ENCODE peak calls at places on chromosome X, in six cellular contexts. One of them, this sample, is unnamed.

GRCh38 chrX:13387656-13388421 is 68.0 kb upstream of the ATXN3L start:
- DNase-seq in right lobe of liver: no peak
- DNase-seq in psoas muscle: no peak
- DNase-seq in mesendoderm: no peak
- DNase-seq in fibroblast of lung: no peak
- DNase-seq in CD8-positive, alpha-beta memory T cell: no peak
- DNase-seq in this sample: no peak

GRCh38 chrX:55169782-55170181 is 50.4 kb upstream of the PAGE5 start:
- DNase-seq in right lobe of liver: no peak
- DNase-seq in psoas muscle: no peak
- DNase-seq in mesendoderm: no peak
- DNase-seq in fibroblast of lung: no peak
- DNase-seq in CD8-positive, alpha-beta memory T cell: no peak
- DNase-seq in this sample: no peak

GRCh38 chrX:70554081-70554480 is 109.4 kb downstream of the DLG3 start:
- DNase-seq in right lobe of liver: no peak
- DNase-seq in psoas muscle: no peak
- DNase-seq in mesendoderm: peak; percentile 5
- DNase-seq in fibroblast of lung: peak; percentile 64
- DNase-seq in CD8-positive, alpha-beta memory T cell: no peak
- DNase-seq in this sample: no peak

GRCh38 chrX:16825306-16826035 is 39.2 kb downstream of the TXLNG start:
- DNase-seq in right lobe of liver: no peak
- DNase-seq in psoas muscle: no peak
- DNase-seq in mesendoderm: no peak
- DNase-seq in fibroblast of lung: no peak
- DNase-seq in CD8-positive, alpha-beta memory T cell: no peak
- DNase-seq in this sample: no peak

GRCh38 chrX:108268434-108269080 is 169.7 kb downstream of the COL4A6 start:
- DNase-seq in right lobe of liver: no peak
- DNase-seq in psoas muscle: no peak
- DNase-seq in mesendoderm: no peak
- DNase-seq in fibroblast of lung: peak; percentile 12
- DNase-seq in CD8-positive, alpha-beta memory T cell: no peak
- DNase-seq in this sample: no peak

GRCh38 chrX:24380273-24381036 is 20.0 kb downstream of the SUPT20HL1 start:
- DNase-seq in right lobe of liver: no peak
- DNase-seq in psoas muscle: no peak
- DNase-seq in mesendoderm: no peak
- DNase-seq in fibroblast of lung: no peak
- DNase-seq in CD8-positive, alpha-beta memory T cell: no peak
- DNase-seq in this sample: no peak

GRCh38 chrX:43958529-43958928 is 14.7 kb downstream of the NDP start:
- DNase-seq in right lobe of liver: no peak
- DNase-seq in psoas muscle: no peak
- DNase-seq in mesendoderm: peak; percentile 86
- DNase-seq in fibroblast of lung: peak; percentile 88
- DNase-seq in CD8-positive, alpha-beta memory T cell: peak; percentile 35
- DNase-seq in this sample: no peak

GRCh38 chrX:130120746-130121504 is 10.6 kb upstream of the ELF4 start:
- DNase-seq in right lobe of liver: peak; percentile 72
- DNase-seq in psoas muscle: peak; percentile 86
- DNase-seq in mesendoderm: peak; percentile 80
- DNase-seq in fibroblast of lung: peak; percentile 82
- DNase-seq in CD8-positive, alpha-beta memory T cell: peak; percentile 77
- DNase-seq in this sample: peak; percentile 80

GRCh38 chrX:17160971-17161370 is 214.0 kb upstream of the NHS start:
- DNase-seq in right lobe of liver: no peak
- DNase-seq in psoas muscle: no peak
- DNase-seq in mesendoderm: peak; percentile 2
- DNase-seq in fibroblast of lung: no peak
- DNase-seq in CD8-positive, alpha-beta memory T cell: no peak
- DNase-seq in this sample: no peak

GRCh38 chrX:31435592-31435991 is 363.8 kb upstream of the FTHL17 start:
- DNase-seq in right lobe of liver: no peak
- DNase-seq in psoas muscle: no peak
- DNase-seq in mesendoderm: peak; percentile 95
- DNase-seq in fibroblast of lung: peak; percentile 17
- DNase-seq in CD8-positive, alpha-beta memory T cell: no peak
- DNase-seq in this sample: no peak

GRCh38 chrX:24799565-24799964 is 105.8 kb downstream of the POLA1 start:
- DNase-seq in right lobe of liver: no peak
- DNase-seq in psoas muscle: no peak
- DNase-seq in mesendoderm: no peak
- DNase-seq in fibroblast of lung: no peak
- DNase-seq in CD8-positive, alpha-beta memory T cell: no peak
- DNase-seq in this sample: no peak

GRCh38 chrX:84188320-84188834 is 378 bp upstream of the RPS6KA6 start:
- DNase-seq in right lobe of liver: peak; percentile 54
- DNase-seq in psoas muscle: peak; percentile 56
- DNase-seq in mesendoderm: peak; percentile 76
- DNase-seq in fibroblast of lung: peak; percentile 65
- DNase-seq in CD8-positive, alpha-beta memory T cell: no peak
- DNase-seq in this sample: peak; percentile 55

GRCh38 chrX:12770440-12770839 is 20.8 kb upstream of the PRPS2 start:
- DNase-seq in right lobe of liver: no peak
- DNase-seq in psoas muscle: no peak
- DNase-seq in mesendoderm: no peak
- DNase-seq in fibroblast of lung: peak; percentile 39
- DNase-seq in CD8-positive, alpha-beta memory T cell: no peak
- DNase-seq in this sample: no peak

DNA sequence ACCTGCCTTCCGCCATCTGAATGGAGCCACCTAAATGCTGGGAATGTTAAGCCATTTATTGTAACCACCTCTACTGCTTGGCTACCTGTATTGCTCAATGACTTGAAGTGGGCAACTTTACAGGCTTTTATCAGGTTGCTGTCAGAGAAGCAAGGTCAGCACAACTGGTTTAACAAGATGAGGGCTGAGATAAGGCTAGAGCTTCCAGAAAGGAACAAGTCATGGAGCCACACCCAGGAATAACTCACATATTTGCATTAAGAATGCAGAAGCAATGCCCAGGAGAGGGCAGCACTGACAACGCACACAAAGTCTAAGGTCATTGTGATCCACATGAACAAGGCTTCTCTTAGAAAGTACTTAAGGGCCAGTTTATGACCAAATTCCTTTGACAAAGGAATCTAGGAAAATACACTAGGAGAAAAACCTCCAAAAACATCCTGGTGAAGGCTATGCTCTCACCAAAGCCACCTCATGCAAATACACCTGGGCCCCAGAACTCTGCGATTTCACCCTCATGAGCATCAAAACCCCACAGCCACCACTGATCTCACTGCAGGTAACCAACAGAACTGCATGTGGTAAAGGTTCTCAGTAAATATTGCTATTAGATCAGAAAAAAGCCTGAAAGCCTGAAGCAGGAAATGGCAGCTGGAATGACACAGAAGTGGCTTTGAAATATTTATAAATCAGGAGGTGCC is 15.0 kb upstream of the STS start:
- DNase-seq in right lobe of liver: peak; percentile 48
- DNase-seq in psoas muscle: no peak
- DNase-seq in mesendoderm: peak; percentile 98
- DNase-seq in fibroblast of lung: peak; percentile 65
- DNase-seq in CD8-positive, alpha-beta memory T cell: peak; percentile 43
- DNase-seq in this sample: no peak
- H3K4me1 ChIP-seq in right lobe of liver: no peaks in the 10 kb centered on the region
- H3K4me1 ChIP-seq in psoas muscle: peaks cover 23% of the 10 kb centered on the region
- H3K4me1 ChIP-seq in mesendoderm: no peaks in the 10 kb centered on the region
- H3K4me1 ChIP-seq in fibroblast of lung: peaks cover 12% of the 10 kb centered on the region
- H3K4me1 ChIP-seq in CD8-positive, alpha-beta memory T cell: no peaks in the 10 kb centered on the region
- H3K4me1 ChIP-seq in this sample: no peaks in the 10 kb centered on the region

DNA sequence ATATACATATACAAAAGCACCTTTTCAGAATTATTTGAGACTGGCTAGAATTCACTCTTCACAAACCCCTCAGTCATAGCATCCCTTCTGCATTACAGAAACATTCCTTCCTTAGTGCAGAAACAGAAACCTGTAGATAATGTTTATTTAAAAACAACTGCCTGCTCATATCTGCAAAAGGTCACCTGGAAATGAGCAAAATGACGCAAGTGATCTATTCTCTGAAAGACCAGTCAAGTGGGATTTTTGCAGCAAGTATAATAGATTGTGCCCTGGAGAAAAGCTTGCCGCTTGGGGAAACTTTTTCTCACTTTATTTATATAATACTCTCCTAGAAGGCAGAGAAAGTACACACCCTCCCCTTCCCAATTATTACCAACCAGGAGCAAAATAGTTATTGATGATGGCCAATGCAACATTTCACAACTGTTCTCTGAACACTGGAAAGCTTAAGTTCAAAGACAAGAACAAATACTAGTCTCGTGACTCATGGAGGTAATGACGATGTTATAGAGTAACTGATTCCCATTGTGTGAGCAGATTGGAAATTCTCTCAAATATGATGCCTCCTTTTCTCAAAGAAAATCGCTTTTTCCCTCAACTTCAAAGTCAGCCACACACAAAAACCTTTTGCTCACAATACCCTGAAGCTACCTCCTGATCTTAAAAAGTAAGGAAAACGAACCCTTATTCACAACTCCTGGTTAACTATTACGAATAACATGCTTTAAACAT is 41.2 kb downstream of the MID1 start:
- DNase-seq in right lobe of liver: no peak
- DNase-seq in psoas muscle: no peak
- DNase-seq in mesendoderm: peak; percentile 19
- DNase-seq in fibroblast of lung: peak; percentile 73
- DNase-seq in CD8-positive, alpha-beta memory T cell: no peak
- DNase-seq in this sample: no peak
- H3K4me3 ChIP-seq in right lobe of liver: no peak overlapping the region
- H3K4me3 ChIP-seq in psoas muscle: no peak overlapping the region
- H3K4me3 ChIP-seq in mesendoderm: no peak overlapping the region
- H3K4me3 ChIP-seq in fibroblast of lung: no peak overlapping the region
- H3K4me3 ChIP-seq in CD8-positive, alpha-beta memory T cell: no peak overlapping the region
- H3K4me3 ChIP-seq in this sample: no peak overlapping the region

DNA sequence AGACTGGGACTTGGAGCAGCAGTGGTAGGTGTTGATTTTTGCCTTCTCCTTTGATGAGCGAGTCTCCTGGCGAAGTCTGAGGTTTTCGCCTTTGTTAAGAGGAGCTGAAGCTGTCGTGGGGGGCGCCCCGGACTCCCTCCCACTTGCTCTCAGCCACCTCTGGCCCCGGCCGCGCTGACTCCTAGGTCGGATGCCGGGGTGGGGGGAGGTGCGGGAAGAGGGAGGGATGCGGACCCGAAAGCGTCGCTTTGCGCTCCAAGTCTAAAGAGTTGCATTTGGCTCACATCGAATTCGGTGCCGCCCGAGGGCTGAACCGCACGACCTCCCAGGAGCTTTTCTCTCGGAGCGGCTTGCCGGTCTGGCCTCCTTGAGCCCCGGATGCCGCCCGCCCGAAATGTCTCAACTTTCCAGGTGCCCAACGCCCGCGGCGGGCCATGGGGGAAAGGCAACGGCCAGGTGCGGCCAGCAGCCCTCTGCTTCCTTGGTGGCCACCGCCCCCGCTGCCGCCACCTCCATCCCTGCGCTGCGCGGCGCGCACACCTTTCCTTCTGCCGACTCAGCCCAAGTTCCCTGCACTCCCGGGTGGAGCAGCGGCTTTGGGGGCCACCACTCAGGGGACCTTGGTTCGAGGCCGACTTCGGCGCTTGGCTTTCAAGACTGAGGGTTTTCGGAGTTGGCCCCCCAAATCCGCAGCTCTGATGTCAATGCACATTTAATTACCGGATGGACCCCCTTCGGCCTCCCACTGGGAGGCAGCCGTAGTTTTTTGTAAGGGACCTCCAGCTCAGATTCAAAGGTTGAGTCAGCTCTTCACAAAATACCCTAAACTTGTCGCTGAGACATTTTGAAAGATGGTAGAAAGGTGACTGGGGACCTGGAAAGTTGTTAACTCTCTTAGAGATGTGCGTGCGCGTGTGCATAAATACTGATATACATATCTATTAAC is 977 bp downstream of the AFF2 start:
- DNase-seq in right lobe of liver: no peak
- DNase-seq in psoas muscle: peak; percentile 45
- DNase-seq in mesendoderm: peak; percentile 54
- DNase-seq in fibroblast of lung: no peak
- DNase-seq in CD8-positive, alpha-beta memory T cell: peak; percentile 35
- DNase-seq in this sample: no peak
- H3K4me1 ChIP-seq in right lobe of liver: no peaks in the 10 kb centered on the region
- H3K4me1 ChIP-seq in psoas muscle: no peaks in the 10 kb centered on the region
- H3K4me1 ChIP-seq in mesendoderm: no peaks in the 10 kb centered on the region
- H3K4me1 ChIP-seq in fibroblast of lung: no peaks in the 10 kb centered on the region
- H3K4me1 ChIP-seq in CD8-positive, alpha-beta memory T cell: peaks cover 9% of the 10 kb centered on the region
- H3K4me1 ChIP-seq in this sample: no peaks in the 10 kb centered on the region

GRCh38 chrX:125205918-125206665 is 113.6 kb upstream of the TEX13C start:
- DNase-seq in right lobe of liver: peak; percentile 26
- DNase-seq in psoas muscle: no peak
- DNase-seq in mesendoderm: peak; percentile 82
- DNase-seq in fibroblast of lung: no peak
- DNase-seq in CD8-positive, alpha-beta memory T cell: no peak
- DNase-seq in this sample: no peak
- H3K4me3 ChIP-seq in right lobe of liver: peak overlapping the region; percentile 9
- H3K4me3 ChIP-seq in psoas muscle: peak overlapping the region; percentile 49
- H3K4me3 ChIP-seq in mesendoderm: no peak overlapping the region
- H3K4me3 ChIP-seq in fibroblast of lung: no peak overlapping the region
- H3K4me3 ChIP-seq in CD8-positive, alpha-beta memory T cell: no peak overlapping the region
- H3K4me3 ChIP-seq in this sample: peak overlapping the region; percentile 38

GRCh38 chrX:20063153-20063552 is 53.6 kb downstream of the MAP7D2 start:
- DNase-seq in right lobe of liver: no peak
- DNase-seq in psoas muscle: no peak
- DNase-seq in mesendoderm: no peak
- DNase-seq in fibroblast of lung: no peak
- DNase-seq in CD8-positive, alpha-beta memory T cell: no peak
- DNase-seq in this sample: no peak

GRCh38 chrX:20071511-20072079 is 45.1 kb downstream of the MAP7D2 start:
- DNase-seq in right lobe of liver: no peak
- DNase-seq in psoas muscle: no peak
- DNase-seq in mesendoderm: no peak
- DNase-seq in fibroblast of lung: no peak
- DNase-seq in CD8-positive, alpha-beta memory T cell: no peak
- DNase-seq in this sample: no peak

GRCh38 chrX:20063716-20064351 is 52.9 kb downstream of the MAP7D2 start:
- DNase-seq in right lobe of liver: no peak
- DNase-seq in psoas muscle: no peak
- DNase-seq in mesendoderm: peak; percentile 27
- DNase-seq in fibroblast of lung: no peak
- DNase-seq in CD8-positive, alpha-beta memory T cell: no peak
- DNase-seq in this sample: no peak

GRCh38 chrX:20066968-20067708 is 49.6 kb downstream of the MAP7D2 start:
- DNase-seq in right lobe of liver: no peak
- DNase-seq in psoas muscle: no peak
- DNase-seq in mesendoderm: peak; percentile 55
- DNase-seq in fibroblast of lung: peak; percentile 59
- DNase-seq in CD8-positive, alpha-beta memory T cell: no peak
- DNase-seq in this sample: peak; percentile 24

DNA sequence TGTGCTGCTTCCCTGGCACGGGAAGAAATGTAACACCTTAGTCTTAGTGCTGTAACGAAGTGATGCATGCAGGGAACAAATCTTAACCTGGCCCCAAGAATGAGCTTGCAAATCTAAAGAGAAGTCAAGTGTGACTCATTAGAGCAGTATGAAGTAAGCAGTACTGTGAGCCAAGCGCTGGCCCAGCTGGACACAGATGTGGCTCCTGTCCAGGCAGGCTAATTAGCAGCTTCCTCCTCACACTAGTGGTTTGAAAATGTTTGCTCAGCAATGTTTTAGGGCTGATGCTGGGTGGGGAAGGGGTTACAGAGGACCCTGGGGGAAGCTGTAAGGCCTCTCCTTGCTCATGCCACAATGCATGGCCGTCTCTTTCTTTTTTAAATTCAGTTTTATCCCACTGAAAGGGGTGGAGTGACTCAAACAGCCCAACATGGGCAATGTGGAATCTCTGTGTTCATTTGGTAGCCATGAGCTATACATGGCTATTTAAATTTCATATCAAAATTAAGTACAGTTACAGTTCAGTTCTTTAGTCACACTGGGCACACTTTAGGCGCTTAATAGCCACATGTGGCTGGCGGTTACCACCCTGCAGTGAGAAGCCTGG is 48.9 kb downstream of the MAP7D2 start:
- DNase-seq in right lobe of liver: peak; percentile 35
- DNase-seq in psoas muscle: peak; percentile 79
- DNase-seq in mesendoderm: peak; percentile 71
- DNase-seq in fibroblast of lung: peak; percentile 83
- DNase-seq in CD8-positive, alpha-beta memory T cell: no peak
- DNase-seq in this sample: peak; percentile 88
- H3K4me1 ChIP-seq in right lobe of liver: no peaks in the 10 kb centered on the region
- H3K4me1 ChIP-seq in psoas muscle: no peaks in the 10 kb centered on the region
- H3K4me1 ChIP-seq in mesendoderm: no peaks in the 10 kb centered on the region
- H3K4me1 ChIP-seq in fibroblast of lung: peaks cover 3% of the 10 kb centered on the region
- H3K4me1 ChIP-seq in CD8-positive, alpha-beta memory T cell: no peaks in the 10 kb centered on the region
- H3K4me1 ChIP-seq in this sample: peaks cover 3% of the 10 kb centered on the region

This sample was measured in uterus.